ENCODE peak calls at places on chromosome 21, in four cellular contexts. One of them, this sample, is unnamed.

GRCh38 chr21:32457360-32457840 is 44.9 kb downstream of the EVA1C start:
- DNase-seq in left cardiac atrium: peak
- DNase-seq in NCI-H2029: peak
- DNase-seq in amygdala: no peak
- DNase-seq in this sample: no peak

GRCh38 chr21:44874497-44875331 is 1.2 kb upstream of the PTTG1IP start:
- DNase-seq in left cardiac atrium: peak
- DNase-seq in NCI-H2029: peak
- DNase-seq in amygdala: no peak
- DNase-seq in this sample: no peak

GRCh38 chr21:36780861-36781260 is 81.9 kb downstream of the SIM2 start:
- DNase-seq in amygdala: no peak
- DNase-seq in left cardiac atrium: no peak
- DNase-seq in NCI-H2029: no peak
- DNase-seq in this sample: no peak

GRCh38 chr21:36065497-36066036 is 4.3 kb upstream of the CBR1 start:
- DNase-seq in amygdala: no peak
- DNase-seq in NCI-H2029: peak
- DNase-seq in left cardiac atrium: no peak
- DNase-seq in this sample: no peak

GRCh38 chr21:8990326-8991087 is 1530.9 kb upstream of the TPTE start:
- DNase-seq in amygdala: no peak
- DNase-seq in left cardiac atrium: no peak
- DNase-seq in NCI-H2029: no peak
- DNase-seq in this sample: no peak

GRCh38 chr21:27190601-27191000 is 223.7 kb upstream of the ADAMTS5 start:
- DNase-seq in left cardiac atrium: no peak
- DNase-seq in NCI-H2029: no peak
- DNase-seq in amygdala: no peak
- DNase-seq in this sample: no peak

GRCh38 chr21:38422067-38422466 is 76.2 kb downstream of the ERG start:
- DNase-seq in amygdala: no peak
- DNase-seq in NCI-H2029: no peak
- DNase-seq in left cardiac atrium: no peak
- DNase-seq in this sample: no peak

GRCh38 chr21:39097335-39097861 is 85.9 kb downstream of the PSMG1 start:
- DNase-seq in amygdala: no peak
- DNase-seq in left cardiac atrium: peak
- DNase-seq in NCI-H2029: no peak
- DNase-seq in this sample: no peak

GRCh38 chr21:45294509-45295291 is 7.0 kb upstream of the POFUT2 start:
- DNase-seq in NCI-H2029: no peak
- DNase-seq in left cardiac atrium: peak
- DNase-seq in amygdala: no peak
- DNase-seq in this sample: no peak

This sample was measured in NCI-H510A.